ENCODE peak calls at places on chromosomes 7 and 10, in seven cellular contexts. One of them, this sample, is unnamed.

GRCh38 chr7:31957756-31958155 is 112.5 kb downstream of the PDE1C start:
- DNase-seq in HTR-8/SVneo: no peak
- DNase-seq in GM18507: no peak
- DNase-seq in amniotic stem cell: no peak
- DNase-seq in T1000: no peak
- DNase-seq in stimulated activated naive CD8-positive, alpha-beta T cell treated with anti-CD3 and anti-CD28 coated beads, Interleukin-15, Interleukin-2, amounts not matched to agents 100 U/mL and 50 U/mL, for 24 hours: no peak
- DNase-seq in CD8-positive, alpha-beta memory T cell: no peak
- DNase-seq in this sample: no peak

GRCh38 chr7:105216786-105217185 is 171.9 kb downstream of the SRPK2 start:
- DNase-seq in HTR-8/SVneo: no peak
- DNase-seq in GM18507: no peak
- DNase-seq in amniotic stem cell: no peak
- DNase-seq in T1000: no peak
- DNase-seq in stimulated activated naive CD8-positive, alpha-beta T cell treated with anti-CD3 and anti-CD28 coated beads, Interleukin-15, Interleukin-2, amounts not matched to agents 100 U/mL and 50 U/mL, for 24 hours: no peak
- DNase-seq in CD8-positive, alpha-beta memory T cell: no peak
- DNase-seq in this sample: peak; percentile 13

GRCh38 chr10:14468022-14468421 is 137.3 kb upstream of the FRMD4A start:
- DNase-seq in HTR-8/SVneo: peak; percentile 24
- DNase-seq in GM18507: no peak
- DNase-seq in amniotic stem cell: no peak
- DNase-seq in T1000: no peak
- DNase-seq in stimulated activated naive CD8-positive, alpha-beta T cell treated with anti-CD3 and anti-CD28 coated beads, Interleukin-15, Interleukin-2, amounts not matched to agents 100 U/mL and 50 U/mL, for 24 hours: no peak
- DNase-seq in CD8-positive, alpha-beta memory T cell: no peak
- DNase-seq in this sample: peak; percentile 55

GRCh38 chr10:16987976-16988610 is 141.5 kb downstream of the CUBN start:
- DNase-seq in HTR-8/SVneo: no peak
- DNase-seq in GM18507: no peak
- DNase-seq in amniotic stem cell: no peak
- DNase-seq in T1000: no peak
- DNase-seq in stimulated activated naive CD8-positive, alpha-beta T cell treated with anti-CD3 and anti-CD28 coated beads, Interleukin-15, Interleukin-2, amounts not matched to agents 100 U/mL and 50 U/mL, for 24 hours: no peak
- DNase-seq in CD8-positive, alpha-beta memory T cell: no peak
- DNase-seq in this sample: no peak

GRCh38 chr10:121864168-121864567 is 63.7 kb downstream of the ATE1 start:
- DNase-seq in HTR-8/SVneo: no peak
- DNase-seq in GM18507: no peak
- DNase-seq in amniotic stem cell: no peak
- DNase-seq in T1000: no peak
- DNase-seq in stimulated activated naive CD8-positive, alpha-beta T cell treated with anti-CD3 and anti-CD28 coated beads, Interleukin-15, Interleukin-2, amounts not matched to agents 100 U/mL and 50 U/mL, for 24 hours: no peak
- DNase-seq in CD8-positive, alpha-beta memory T cell: no peak
- DNase-seq in this sample: no peak

GRCh38 chr10:119113805-119114732 is 10.2 kb downstream of the DENND10 start:
- DNase-seq in HTR-8/SVneo: no peak
- DNase-seq in GM18507: no peak
- DNase-seq in amniotic stem cell: peak; percentile 61
- DNase-seq in T1000: no peak
- DNase-seq in stimulated activated naive CD8-positive, alpha-beta T cell treated with anti-CD3 and anti-CD28 coated beads, Interleukin-15, Interleukin-2, amounts not matched to agents 100 U/mL and 50 U/mL, for 24 hours: no peak
- DNase-seq in CD8-positive, alpha-beta memory T cell: no peak
- DNase-seq in this sample: no peak

GRCh38 chr10:3892440-3893101 is 107.6 kb upstream of the KLF6 start:
- DNase-seq in HTR-8/SVneo: no peak
- DNase-seq in GM18507: no peak
- DNase-seq in amniotic stem cell: no peak
- DNase-seq in T1000: no peak
- DNase-seq in stimulated activated naive CD8-positive, alpha-beta T cell treated with anti-CD3 and anti-CD28 coated beads, Interleukin-15, Interleukin-2, amounts not matched to agents 100 U/mL and 50 U/mL, for 24 hours: no peak
- DNase-seq in CD8-positive, alpha-beta memory T cell: no peak
- DNase-seq in this sample: no peak

GRCh38 chr7:93985101-93985500 is 19.1 kb downstream of the BET1 start:
- DNase-seq in HTR-8/SVneo: no peak
- DNase-seq in GM18507: no peak
- DNase-seq in amniotic stem cell: no peak
- DNase-seq in T1000: no peak
- DNase-seq in stimulated activated naive CD8-positive, alpha-beta T cell treated with anti-CD3 and anti-CD28 coated beads, Interleukin-15, Interleukin-2, amounts not matched to agents 100 U/mL and 50 U/mL, for 24 hours: no peak
- DNase-seq in CD8-positive, alpha-beta memory T cell: no peak
- DNase-seq in this sample: no peak

GRCh38 chr7:134022512-134022911 is 104.6 kb upstream of the LRGUK start:
- DNase-seq in HTR-8/SVneo: no peak
- DNase-seq in GM18507: no peak
- DNase-seq in amniotic stem cell: no peak
- DNase-seq in T1000: no peak
- DNase-seq in stimulated activated naive CD8-positive, alpha-beta T cell treated with anti-CD3 and anti-CD28 coated beads, Interleukin-15, Interleukin-2, amounts not matched to agents 100 U/mL and 50 U/mL, for 24 hours: no peak
- DNase-seq in CD8-positive, alpha-beta memory T cell: no peak
- DNase-seq in this sample: peak; percentile 54

GRCh38 chr7:148524479-148525173 is 65.9 kb upstream of the C7orf33 start:
- DNase-seq in HTR-8/SVneo: no peak
- DNase-seq in GM18507: no peak
- DNase-seq in amniotic stem cell: no peak
- DNase-seq in T1000: no peak
- DNase-seq in stimulated activated naive CD8-positive, alpha-beta T cell treated with anti-CD3 and anti-CD28 coated beads, Interleukin-15, Interleukin-2, amounts not matched to agents 100 U/mL and 50 U/mL, for 24 hours: no peak
- DNase-seq in CD8-positive, alpha-beta memory T cell: no peak
- DNase-seq in this sample: no peak

GRCh38 chr10:53836638-53837037 is 964.4 kb downstream of the PCDH15 start:
- DNase-seq in HTR-8/SVneo: no peak
- DNase-seq in GM18507: no peak
- DNase-seq in amniotic stem cell: no peak
- DNase-seq in T1000: no peak
- DNase-seq in stimulated activated naive CD8-positive, alpha-beta T cell treated with anti-CD3 and anti-CD28 coated beads, Interleukin-15, Interleukin-2, amounts not matched to agents 100 U/mL and 50 U/mL, for 24 hours: no peak
- DNase-seq in CD8-positive, alpha-beta memory T cell: no peak
- DNase-seq in this sample: no peak

GRCh38 chr10:88499569-88500470 is 83.3 kb downstream of the RNLS start:
- DNase-seq in HTR-8/SVneo: no peak
- DNase-seq in GM18507: no peak
- DNase-seq in amniotic stem cell: no peak
- DNase-seq in T1000: no peak
- DNase-seq in stimulated activated naive CD8-positive, alpha-beta T cell treated with anti-CD3 and anti-CD28 coated beads, Interleukin-15, Interleukin-2, amounts not matched to agents 100 U/mL and 50 U/mL, for 24 hours: no peak
- DNase-seq in CD8-positive, alpha-beta memory T cell: no peak
- DNase-seq in this sample: no peak

GRCh38 chr10:5457741-5458140 is 41.6 kb downstream of the CALML5 start:
- DNase-seq in HTR-8/SVneo: no peak
- DNase-seq in GM18507: no peak
- DNase-seq in amniotic stem cell: no peak
- DNase-seq in T1000: no peak
- DNase-seq in stimulated activated naive CD8-positive, alpha-beta T cell treated with anti-CD3 and anti-CD28 coated beads, Interleukin-15, Interleukin-2, amounts not matched to agents 100 U/mL and 50 U/mL, for 24 hours: no peak
- DNase-seq in CD8-positive, alpha-beta memory T cell: peak; percentile 48
- DNase-seq in this sample: no peak

GRCh38 chr7:71308105-71308504 is 176.2 kb downstream of the GALNT17 start:
- DNase-seq in HTR-8/SVneo: no peak
- DNase-seq in GM18507: no peak
- DNase-seq in amniotic stem cell: no peak
- DNase-seq in T1000: no peak
- DNase-seq in stimulated activated naive CD8-positive, alpha-beta T cell treated with anti-CD3 and anti-CD28 coated beads, Interleukin-15, Interleukin-2, amounts not matched to agents 100 U/mL and 50 U/mL, for 24 hours: no peak
- DNase-seq in CD8-positive, alpha-beta memory T cell: no peak
- DNase-seq in this sample: no peak

GRCh38 chr10:100024741-100025140 is 15.0 kb upstream of the DNMBP start:
- DNase-seq in HTR-8/SVneo: no peak
- DNase-seq in GM18507: no peak
- DNase-seq in amniotic stem cell: no peak
- DNase-seq in T1000: no peak
- DNase-seq in stimulated activated naive CD8-positive, alpha-beta T cell treated with anti-CD3 and anti-CD28 coated beads, Interleukin-15, Interleukin-2, amounts not matched to agents 100 U/mL and 50 U/mL, for 24 hours: no peak
- DNase-seq in CD8-positive, alpha-beta memory T cell: no peak
- DNase-seq in this sample: peak; percentile 16

GRCh38 chr7:111223802-111224253 is 132.9 kb downstream of the LRRN3 start:
- DNase-seq in HTR-8/SVneo: no peak
- DNase-seq in GM18507: no peak
- DNase-seq in amniotic stem cell: no peak
- DNase-seq in T1000: no peak
- DNase-seq in stimulated activated naive CD8-positive, alpha-beta T cell treated with anti-CD3 and anti-CD28 coated beads, Interleukin-15, Interleukin-2, amounts not matched to agents 100 U/mL and 50 U/mL, for 24 hours: no peak
- DNase-seq in CD8-positive, alpha-beta memory T cell: no peak
- DNase-seq in this sample: no peak

GRCh38 chr10:132457328-132458070 is 60.5 kb downstream of the PWWP2B start:
- DNase-seq in HTR-8/SVneo: no peak
- DNase-seq in GM18507: no peak
- DNase-seq in amniotic stem cell: no peak
- DNase-seq in T1000: no peak
- DNase-seq in stimulated activated naive CD8-positive, alpha-beta T cell treated with anti-CD3 and anti-CD28 coated beads, Interleukin-15, Interleukin-2, amounts not matched to agents 100 U/mL and 50 U/mL, for 24 hours: no peak
- DNase-seq in CD8-positive, alpha-beta memory T cell: no peak
- DNase-seq in this sample: peak; percentile 41

GRCh38 chr7:54846272-54846671 is 87.3 kb upstream of the SEC61G start:
- DNase-seq in HTR-8/SVneo: no peak
- DNase-seq in GM18507: no peak
- DNase-seq in amniotic stem cell: no peak
- DNase-seq in T1000: no peak
- DNase-seq in stimulated activated naive CD8-positive, alpha-beta T cell treated with anti-CD3 and anti-CD28 coated beads, Interleukin-15, Interleukin-2, amounts not matched to agents 100 U/mL and 50 U/mL, for 24 hours: no peak
- DNase-seq in CD8-positive, alpha-beta memory T cell: no peak
- DNase-seq in this sample: no peak

GRCh38 chr10:5893321-5893720 is 3.3 kb downstream of the FBH1 start:
- DNase-seq in HTR-8/SVneo: no peak
- DNase-seq in GM18507: no peak
- DNase-seq in amniotic stem cell: no peak
- DNase-seq in T1000: no peak
- DNase-seq in stimulated activated naive CD8-positive, alpha-beta T cell treated with anti-CD3 and anti-CD28 coated beads, Interleukin-15, Interleukin-2, amounts not matched to agents 100 U/mL and 50 U/mL, for 24 hours: no peak
- DNase-seq in CD8-positive, alpha-beta memory T cell: no peak
- DNase-seq in this sample: no peak

GRCh38 chr7:901388-902154 is 25.2 kb downstream of the GET4 start:
- DNase-seq in HTR-8/SVneo: peak; percentile 97
- DNase-seq in GM18507: peak; percentile 69
- DNase-seq in amniotic stem cell: no peak
- DNase-seq in T1000: peak; percentile 90
- DNase-seq in stimulated activated naive CD8-positive, alpha-beta T cell treated with anti-CD3 and anti-CD28 coated beads, Interleukin-15, Interleukin-2, amounts not matched to agents 100 U/mL and 50 U/mL, for 24 hours: peak; percentile 76
- DNase-seq in CD8-positive, alpha-beta memory T cell: no peak
- DNase-seq in this sample: peak; percentile 91

GRCh38 chr10:7362451-7362850 is 48.4 kb downstream of the SFMBT2 start:
- DNase-seq in HTR-8/SVneo: no peak
- DNase-seq in GM18507: no peak
- DNase-seq in amniotic stem cell: no peak
- DNase-seq in T1000: no peak
- DNase-seq in stimulated activated naive CD8-positive, alpha-beta T cell treated with anti-CD3 and anti-CD28 coated beads, Interleukin-15, Interleukin-2, amounts not matched to agents 100 U/mL and 50 U/mL, for 24 hours: no peak
- DNase-seq in CD8-positive, alpha-beta memory T cell: no peak
- DNase-seq in this sample: no peak

This sample was measured in NCI-H146.